ENCODE peak calls at places on chromosomes 3 and 15, in eight cellular contexts. B, U, R, S, E, K, C and Z are unnamed samples.

GRCh38 chr15:33985287-33985686 is 17.0 kb downstream of the CHRM5 start:
- DNase-seq in R (peak; percentile 47), B (no peak), K (peak; percentile 84), U (peak; percentile 18), E (peak; percentile 27), S (no peak), C (no peak), Z (peak; percentile 91)

GRCh38 chr3:136305879-136306278 is 55.7 kb downstream of the PCCB start:
- DNase-seq in U (no peak), S (no peak), E (peak; percentile 31), K (peak; percentile 28), B (no peak), C (no peak), R (no peak), Z (peak; percentile 52)

GRCh38 chr15:92724144-92724543 is 68.6 kb upstream of the FAM174B start:
- DNase-seq in R (no peak), E (no peak), S (no peak), K (no peak), U (no peak), C (no peak), B (no peak), Z (no peak)

GRCh38 chr15:69060744-69061143 is 46.2 kb downstream of the NOX5 start:
- DNase-seq in R (no peak), K (no peak), E (peak; percentile 40), S (no peak), B (no peak), U (no peak), C (no peak), Z (no peak)

GRCh38 chr15:60339236-60339635 is 58.5 kb downstream of the ANXA2 start:
- DNase-seq in K (no peak), U (no peak), E (no peak), R (no peak), B (no peak), C (no peak), S (no peak), Z (no peak)

GRCh38 chr3:16663852-16664712 is 58.9 kb upstream of the DAZL start:
- DNase-seq in C (no peak), U (no peak), K (no peak), S (no peak), B (no peak), E (no peak), R (peak; percentile 17), Z (peak; percentile 1)

GRCh38 chr15:59206623-59207183 is at the start of gene LDHAL6B:
- DNase-seq in R (no peak), E (no peak), U (no peak), K (no peak), C (no peak), B (no peak), S (no peak), Z (no peak)

GRCh38 chr3:177538064-177538742 is 340.9 kb upstream of the TBL1XR1 start:
- DNase-seq in K (no peak), E (no peak), C (peak; percentile 72), R (no peak), B (peak; percentile 44), U (no peak), S (no peak), Z (peak; percentile 73)

GRCh38 chr3:63168179-63168578 is 109.9 kb upstream of the SYNPR start:
- DNase-seq in U (no peak), K (no peak), R (no peak), B (no peak), C (no peak), E (peak; percentile 4), S (no peak), Z (no peak)

GRCh38 chr3:44915702-44916438 is 41.5 kb downstream of the TGM4 start:
- DNase-seq in U (no peak), S (no peak), B (no peak), K (no peak), C (peak; percentile 11), R (peak; percentile 13), E (no peak), Z (peak; percentile 17)

GRCh38 chr15:51131596-51132290 is 37.0 kb upstream of the TNFAIP8L3 start:
- DNase-seq in R (no peak), C (no peak), B (no peak), U (no peak), E (no peak), K (no peak), S (no peak), Z (no peak)

GRCh38 chr3:23805228-23805880 is 401 bp upstream of the UBE2E1 start:
- DNase-seq in S (no peak), C (no peak), R (no peak), K (no peak), B (no peak), E (no peak), U (no peak), Z (no peak)

GRCh38 chr15:68818671-68819450 is 1.8 kb downstream of the ANP32A start:
- DNase-seq in U (peak; percentile 58), S (peak; percentile 72), R (peak; percentile 78), K (no peak), B (peak; percentile 50), C (peak; percentile 54), E (no peak), Z (peak; percentile 46)

GRCh38 chr15:96294766-96295165 is 35.7 kb upstream of the NR2F2 start:
- DNase-seq in K (no peak), U (no peak), C (no peak), S (no peak), R (no peak), B (no peak), E (no peak), Z (no peak)

GRCh38 chr3:183377307-183377959 is 51.0 kb downstream of the MCF2L2 start:
- DNase-seq in S (no peak), K (no peak), C (no peak), E (peak; percentile 75), B (no peak), U (no peak), R (no peak), Z (no peak)

GRCh38 chr3:157447026-157447694 is 10.5 kb downstream of the PTX3 start:
- DNase-seq in U (no peak), B (no peak), E (peak; percentile 32), R (peak; percentile 17), S (no peak), C (no peak), K (no peak), Z (peak; percentile 74)

GRCh38 chr3:185397676-185398075 is 34.7 kb downstream of the MAP3K13 start:
- DNase-seq in K (no peak), S (no peak), C (peak; percentile 20), U (peak; percentile 3), E (no peak), R (no peak), B (no peak), Z (no peak)

GRCh38 chr3:8341853-8342252 is 159.8 kb upstream of the LMCD1 start:
- DNase-seq in R (no peak), S (no peak), U (no peak), C (no peak), E (peak; percentile 14), B (no peak), K (no peak), Z (no peak)

GRCh38 chr3:49028673-49029562 is at the start of gene IMPDH2:
- DNase-seq in E (peak; percentile 84), R (peak; percentile 98), U (peak; percentile 96), C (peak; percentile 93), S (peak; percentile 95), K (no peak), B (peak; percentile 91), Z (peak; percentile 90)

GRCh38 chr3:172517859-172518466 is 5.3 kb downstream of the TNFSF10 start:
- DNase-seq in R (no peak), K (no peak), C (no peak), B (no peak), S (no peak), U (no peak), E (peak; percentile 28), Z (peak; percentile 32)

GRCh38 chr3:159620873-159621272 is 367.8 kb upstream of the IL12A start:
- DNase-seq in B (no peak), U (no peak), S (no peak), R (no peak), K (no peak), E (peak; percentile 91), C (no peak), Z (peak; percentile 77)

GRCh38 chr3:85172001-85172400 is 213.2 kb downstream of the CADM2 start:
- DNase-seq in U (no peak), S (no peak), R (no peak), K (no peak), B (no peak), C (no peak), E (no peak), Z (no peak)

GRCh38 chr3:71355037-71355436 is 228.5 kb downstream of the FOXP1 start:
- DNase-seq in R (no peak), K (no peak), U (no peak), E (no peak), S (no peak), C (no peak), B (no peak), Z (no peak)
- H3K4me3 ChIP-seq in R (no peak overlapping the region), K (no peak overlapping the region), U (no peak overlapping the region), E (no peak overlapping the region), S (no peak overlapping the region), C (no peak overlapping the region), B (no peak overlapping the region), Z (no peak overlapping the region)

DNA sequence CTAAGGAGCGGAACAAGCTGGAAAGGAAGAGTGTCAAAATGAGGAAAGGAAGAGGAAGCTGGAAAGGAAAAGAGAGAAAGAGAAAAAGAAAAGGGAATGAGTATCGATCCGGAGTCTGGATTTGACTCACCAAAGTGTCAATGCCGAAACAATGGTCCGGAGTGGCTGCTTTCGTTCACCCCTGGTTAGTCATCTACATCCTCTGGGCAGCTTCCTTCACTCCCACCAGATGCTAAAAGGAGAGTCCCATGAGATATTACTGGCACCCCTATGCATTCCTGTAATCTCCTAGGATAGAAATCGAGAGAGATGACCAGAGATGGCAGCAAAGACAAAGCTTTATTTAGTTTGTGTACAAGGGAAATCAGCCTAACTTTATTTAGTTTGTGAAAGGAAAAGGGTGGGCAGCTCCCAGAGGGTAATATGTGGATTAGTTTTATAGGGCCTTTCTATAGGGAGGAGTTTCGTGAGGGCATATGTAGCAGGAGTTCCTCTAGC is 622.2 kb downstream of the ZPLD1 start:
- DNase-seq in K (no peak), U (no peak), R (no peak), E (no peak), C (no peak), S (no peak), B (no peak), Z (peak; percentile 30)
- TF ChIP-seq CTCF in K (no peak), U (no peak), R (no peak), E (no peak), C (no peak), S (no peak), B (no peak), Z (no peak)

DNA sequence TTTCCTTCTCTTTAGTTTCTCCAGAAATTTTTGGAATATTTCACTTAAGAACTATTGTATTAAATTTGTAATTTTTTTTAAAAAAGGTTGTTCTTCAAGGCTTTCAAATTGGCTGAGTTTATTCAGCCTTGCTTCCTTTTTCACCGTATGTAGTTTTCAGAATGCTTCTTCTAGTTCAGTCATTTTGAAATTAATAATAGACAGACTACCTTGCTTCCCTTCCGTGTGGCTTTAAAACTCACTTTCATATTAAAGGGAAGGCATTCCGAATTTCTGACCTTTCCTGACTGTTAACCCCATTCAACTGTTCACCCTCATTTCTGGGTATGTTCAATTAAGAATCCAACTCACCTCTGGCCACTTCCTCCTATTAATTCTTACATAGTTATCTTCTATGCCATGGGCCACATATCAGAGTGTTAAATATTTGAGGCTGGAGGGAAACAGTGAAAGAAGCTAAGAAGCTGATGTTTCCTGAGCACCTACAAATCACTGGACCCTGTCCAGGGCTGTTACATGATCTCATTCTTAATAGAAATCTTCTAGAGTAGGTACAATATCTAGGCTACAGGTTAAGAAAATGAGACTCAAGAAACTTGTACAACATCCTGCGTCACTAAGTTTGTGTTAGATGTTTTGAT is 237.5 kb downstream of the P3H2 start:
- DNase-seq in S (no peak), C (no peak), R (no peak), E (no peak), K (no peak), U (no peak), B (no peak), Z (no peak)
- H3K4me3 ChIP-seq in S (no peak overlapping the region), C (no peak overlapping the region), R (no peak overlapping the region), E (no peak overlapping the region), K (no peak overlapping the region), U (no peak overlapping the region), B (no peak overlapping the region), Z (no peak overlapping the region)

GRCh38 chr3:73768594-73769308 is 144.0 kb upstream of the PDZRN3 start:
- DNase-seq in U (no peak), R (no peak), B (no peak), S (no peak), C (no peak), K (no peak), E (no peak), Z (peak; percentile 52)
- TF ChIP-seq CTCF in U (peak; percentile 8), R (no peak), B (no peak), S (peak; percentile 3), C (peak; percentile 12), K (peak; percentile 1), E (no peak), Z (peak; percentile 36)